ENCODE peak calls at places on chromosomes 2 and 18, in eight cellular contexts. A is breast epithelium, Y is cardiac muscle cell, M is left lung, B is prostate gland, F is kidney epithelial cell, J is brain microvascular endothelial cell, P is nephron progenitor cell. K is an unnamed sample.

GRCh38 chr2:164314148-164314547 is 307.1 kb downstream of the GRB14 start:
- DNase-seq in B (peak; percentile 4), F (no peak), Y (peak; percentile 29), A (no peak), J (peak; percentile 45), P (no peak), M (peak; percentile 55), K (no peak)

GRCh38 chr2:164896226-164896625 is 54.6 kb upstream of the COBLL1 start:
- DNase-seq in A (no peak), F (no peak), Y (no peak), B (no peak), M (no peak), P (no peak), J (peak; percentile 27), K (no peak)

GRCh38 chr2:162002623-162003200 is 71.3 kb downstream of the DPP4 start:
- DNase-seq in J (no peak), B (no peak), A (no peak), P (no peak), Y (no peak), M (no peak), F (no peak), K (no peak)

GRCh38 chr2:152243723-152244122 is 68.2 kb upstream of the STAM2 start:
- DNase-seq in F (no peak), B (no peak), A (no peak), M (no peak), Y (no peak), J (no peak), P (no peak), K (no peak)

GRCh38 chr2:85184990-85185389 is 51.8 kb downstream of the TCF7L1 start:
- DNase-seq in M (no peak), P (no peak), Y (no peak), B (no peak), J (no peak), A (no peak), F (no peak), K (no peak)

GRCh38 chr2:135904590-135904989 is 28.3 kb upstream of the MCM6 start:
- DNase-seq in J (no peak), F (peak; percentile 23), M (no peak), P (no peak), B (no peak), A (no peak), Y (no peak), K (no peak)

GRCh38 chr2:23594079-23594494 is 209.1 kb downstream of the KLHL29 start:
- DNase-seq in A (peak; percentile 51), B (peak; percentile 32), Y (no peak), P (no peak), J (no peak), F (no peak), M (no peak), K (no peak)

GRCh38 chr2:229270551-229271410 is at the start of gene PID1:
- DNase-seq in P (peak; percentile 72), M (peak; percentile 38), Y (peak; percentile 75), B (no peak), A (no peak), F (no peak), J (no peak), K (no peak)

GRCh38 chr18:37321578-37322496 is 243.8 kb downstream of the CELF4 start:
- DNase-seq in Y (no peak), F (no peak), P (peak; percentile 28), A (no peak), M (no peak), J (no peak), B (no peak), K (no peak)

GRCh38 chr2:119782308-119783027 is 22.7 kb downstream of the PTPN4 start:
- DNase-seq in A (no peak), F (no peak), B (no peak), P (no peak), M (no peak), J (no peak), Y (no peak), K (no peak)

GRCh38 chr2:26767894-26768487 is 3.9 kb downstream of the SLC35F6 start:
- DNase-seq in B (peak; percentile 56), A (no peak), M (no peak), Y (no peak), F (no peak), J (no peak), P (no peak), K (no peak)

GRCh38 chr2:64837925-64838641 is 151.1 kb upstream of the SLC1A4 start:
- DNase-seq in B (no peak), F (no peak), P (no peak), M (peak; percentile 64), A (no peak), Y (no peak), J (no peak), K (no peak)

GRCh38 chr2:200635251-200635650 is 49.4 kb downstream of the AOX1 start:
- DNase-seq in A (no peak), F (no peak), P (no peak), B (no peak), M (no peak), Y (no peak), J (no peak), K (no peak)

GRCh38 chr18:5431836-5432575 is 111.8 kb downstream of the EPB41L3 start:
- DNase-seq in F (peak; percentile 34), P (no peak), J (no peak), A (no peak), B (no peak), Y (no peak), M (no peak), K (no peak)

GRCh38 chr18:11005528-11005927 is 143.8 kb downstream of the PIEZO2 start:
- DNase-seq in J (peak; percentile 97), Y (no peak), B (no peak), A (no peak), M (no peak), P (no peak), F (peak; percentile 29), K (no peak)

GRCh38 chr18:27585602-27586173 is 400.6 kb upstream of the CHST9 start:
- DNase-seq in A (no peak), P (peak; percentile 34), M (no peak), Y (no peak), B (no peak), J (no peak), F (no peak), K (no peak)

GRCh38 chr2:160910681-160911080 is 249.5 kb upstream of the TANK start:
- DNase-seq in Y (no peak), P (no peak), M (no peak), J (peak; percentile 79), B (no peak), A (no peak), F (no peak), K (no peak)

GRCh38 chr18:31206787-31207381 is 44.2 kb upstream of the DSC1 start:
- DNase-seq in M (peak; percentile 85), B (peak; percentile 91), P (peak; percentile 69), A (peak; percentile 69), Y (no peak), F (peak; percentile 86), J (peak; percentile 33), K (no peak)

GRCh38 chr2:158745067-158745865 is 49.9 kb upstream of the DAPL1 start:
- DNase-seq in A (no peak), M (no peak), F (no peak), Y (peak; percentile 78), B (peak; percentile 71), J (peak; percentile 48), P (peak; percentile 60), K (no peak)

DNA sequence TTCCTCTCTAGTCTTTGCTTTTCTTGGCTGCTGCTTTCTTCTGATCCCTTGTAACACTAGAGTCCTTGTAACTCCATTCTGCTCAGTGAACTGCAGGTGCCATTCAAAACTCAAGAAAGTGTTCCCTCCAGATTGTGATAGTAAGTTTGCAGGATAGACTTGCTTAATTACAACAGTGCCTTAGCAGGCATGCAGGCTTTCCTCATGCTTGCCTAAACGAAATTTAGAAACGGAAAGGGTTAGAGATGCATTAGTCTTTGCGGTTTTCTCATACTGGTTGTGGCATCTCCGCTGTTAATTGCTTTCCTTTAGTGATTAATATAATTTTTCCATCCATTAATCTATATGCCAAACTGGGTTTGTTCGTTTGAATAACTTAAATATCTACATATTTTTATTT is 82.9 kb downstream of the DOK6 start:
- DNase-seq in Y (no peak), F (no peak), M (no peak), J (no peak), B (no peak), A (no peak), P (no peak), K (no peak)
- TF ChIP-seq CTCF in Y (no peak), F (no peak), M (no peak), J (no peak), B (no peak), A (no peak), P (no peak), K (no peak)

GRCh38 chr2:167844714-167845530 is 402.5 kb downstream of the STK39 start:
- DNase-seq in Y (no peak), B (no peak), A (no peak), M (no peak), P (peak; percentile 16), F (no peak), J (no peak), K (no peak)
- TF ChIP-seq CTCF in Y (no peak), B (no peak), A (no peak), M (no peak), P (no peak), F (peak; percentile 9), J (no peak), K (no peak)

DNA sequence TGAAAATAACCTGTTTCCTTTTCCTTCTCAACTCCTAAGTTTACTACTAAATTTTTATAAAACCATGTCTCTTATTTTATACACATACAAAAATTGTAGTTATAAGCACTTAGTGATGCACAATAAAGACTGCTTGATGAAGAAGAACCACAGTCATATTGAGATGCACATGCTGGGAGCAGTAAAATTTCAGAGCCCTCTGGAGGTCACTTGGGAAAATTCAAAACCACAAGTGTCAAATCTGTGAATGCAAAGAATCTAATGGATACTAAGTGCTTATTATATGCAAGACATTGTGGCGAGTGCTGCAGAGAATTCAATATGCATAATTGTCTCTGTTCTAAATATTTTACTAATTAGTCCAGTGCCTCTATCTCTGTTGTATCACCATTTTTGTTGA is 180.5 kb downstream of the VWC2L start:
- DNase-seq in Y (no peak), B (no peak), A (no peak), M (no peak), P (no peak), J (peak; percentile 4), F (no peak), K (no peak)
- TF ChIP-seq CTCF in Y (no peak), B (no peak), A (no peak), M (no peak), P (no peak), J (peak; percentile 40), F (peak; percentile 8), K (no peak)

DNA sequence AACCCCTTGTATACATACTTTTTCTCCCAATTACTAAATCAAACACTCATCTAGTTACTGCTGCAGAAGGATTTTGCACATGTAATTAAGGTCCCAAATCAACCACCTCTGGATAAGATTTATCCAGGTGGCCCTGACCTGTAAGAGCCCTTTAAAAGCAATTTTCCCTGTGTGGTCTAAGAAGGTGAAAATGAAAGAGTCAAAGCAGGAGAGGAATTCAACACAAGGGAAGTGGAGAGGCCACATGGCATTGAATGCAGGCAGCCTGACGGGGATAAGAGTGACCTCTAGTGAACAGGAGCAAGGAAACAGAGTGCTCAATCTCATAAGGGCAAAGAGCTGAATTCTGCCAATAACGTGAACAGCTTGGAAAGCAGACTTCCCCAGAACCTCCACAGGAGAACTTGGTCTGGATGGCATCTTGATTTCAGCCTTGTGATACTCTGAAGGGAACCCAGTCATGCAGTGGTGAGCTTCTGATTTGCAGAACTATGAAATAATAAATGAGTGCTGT is 27.2 kb downstream of the PPP3R1 start:
- DNase-seq in F (no peak), B (no peak), J (peak; percentile 16), P (no peak), Y (peak; percentile 41), M (peak; percentile 41), A (no peak), K (no peak)
- TF ChIP-seq CTCF in F (peak; percentile 27), B (no peak), J (peak; percentile 54), P (no peak), Y (peak; percentile 43), M (no peak), A (no peak), K (no peak)

K was measured in activated B cell treated with CpG ODN at 0.5 μM for 24 hours.